ENCODE peak calls at places on chromosomes 6 and 20, in six cellular contexts. M is PC-3, R is MM.1S, J is HCT116, P is SK-N-SH, Z is GM23248. E is an unnamed sample. For H3K36me3 and H3K9me2, the result is how much of the 10 kb centered on the place peaks cover.

GRCh38 chr6:90584636-90585255 is 2.1 kb downstream of the MAP3K7 start:
- DNase-seq in J (no peak), P (no peak), M (no peak), Z (peak), R (no peak), E (peak)

GRCh38 chr20:51554538-51555165 is 12.1 kb upstream of the NFATC2 start:
- DNase-seq in J (no peak), P (no peak), Z (peak), R (no peak), M (peak), E (no peak)

GRCh38 chr20:49418156-49418555 is 64.3 kb downstream of the KCNB1 start:
- DNase-seq in J (no peak), P (no peak), Z (no peak), R (no peak), M (no peak), E (no peak)

GRCh38 chr20:49115565-49115964 is 69.5 kb downstream of the CSE1L start:
- DNase-seq in J (no peak), R (no peak), Z (peak), M (no peak), P (no peak), E (no peak)

GRCh38 chr20:63361507-63362425 is 617 bp upstream of the CHRNA4 start:
- DNase-seq in P (no peak), Z (peak), M (no peak), R (no peak), J (no peak), E (no peak)

GRCh38 chr20:58676161-58676560 is 16.4 kb upstream of the NPEPL1 start:
- DNase-seq in M (no peak), P (no peak), Z (no peak), J (no peak), R (no peak), E (no peak)

GRCh38 chr20:62662422-62662821 is 20.1 kb downstream of the SLCO4A1 start:
- DNase-seq in Z (peak), M (peak), P (no peak), J (no peak), R (no peak), E (no peak)

GRCh38 chr6:89670935-89671565 is 32.5 kb upstream of the LYRM2 start:
- DNase-seq in J (no peak), Z (no peak), R (no peak), M (no peak), P (no peak), E (no peak)

GRCh38 chr20:37989601-37990001 is 43.7 kb downstream of the TTI1 start:
- DNase-seq in Z (no peak), M (peak), P (no peak), R (no peak), J (no peak), E (no peak)

GRCh38 chr20:10985536-10985935 is 311.7 kb upstream of the JAG1 start:
- DNase-seq in R (no peak), J (no peak), Z (peak), P (no peak), M (peak), E (no peak)

GRCh38 chr20:36773123-36773547 is 428 bp downstream of the DSN1 start:
- DNase-seq in M (no peak), J (no peak), R (peak), P (no peak), Z (peak), E (peak)

GRCh38 chr20:33124994-33125393 is 43.0 kb upstream of the BPIFA2 start:
- DNase-seq in M (no peak), Z (no peak), R (no peak), P (no peak), J (no peak), E (no peak)

GRCh38 chr20:35750611-35751010 is 8.6 kb upstream of the RBM39 start:
- DNase-seq in R (no peak), M (no peak), Z (no peak), J (no peak), P (no peak), E (no peak)

GRCh38 chr20:32964575-32964974 is 39.7 kb downstream of the SUN5 start:
- DNase-seq in J (no peak), R (no peak), P (no peak), M (no peak), Z (no peak), E (no peak)

GRCh38 chr6:87481936-87482335 is 9.2 kb downstream of the SLC35A1 start:
- DNase-seq in J (no peak), P (no peak), R (no peak), M (no peak), Z (no peak), E (no peak)

GRCh38 chr20:47949230-47949629 is 163.9 kb upstream of the SULF2 start:
- DNase-seq in P (no peak), R (no peak), M (peak), Z (no peak), J (no peak), E (no peak)

GRCh38 chr6:158586652-158587051 is 26.8 kb downstream of the TMEM181 start:
- DNase-seq in P (no peak), Z (no peak), M (no peak), R (no peak), J (no peak), E (no peak)
- H3K36me3 ChIP-seq in P (half or more), Z (under half), M (under half), R (under half), J (under half), E (half or more)

GRCh38 chr6:2953098-2953497 is 18.3 kb downstream of the SERPINB6 start:
- DNase-seq in M (no peak), R (no peak), J (no peak), Z (no peak), P (no peak), E (no peak)
- H3K9ac ChIP-seq in M (no peak), R (no peak), J (peak), Z (peak), P (no peak), E (peak)

GRCh38 chr6:107539849-107540464 is 50.0 kb downstream of the SOBP start:
- DNase-seq in R (no peak), M (no peak), Z (no peak), J (no peak), P (no peak), E (no peak)
- H3K9me2 ChIP-seq in R (under half), M (under half), Z (under half), J (under half), P (under half), E (under half)

GRCh38 chr6:41074692-41075436 is 2.1 kb downstream of the NFYA start:
- DNase-seq in Z (peak), M (no peak), P (no peak), J (no peak), R (no peak), E (no peak)
- H3K36me3 ChIP-seq in Z (under half), M (under half), P (under half), J (under half), R (under half), E (under half)

DNA sequence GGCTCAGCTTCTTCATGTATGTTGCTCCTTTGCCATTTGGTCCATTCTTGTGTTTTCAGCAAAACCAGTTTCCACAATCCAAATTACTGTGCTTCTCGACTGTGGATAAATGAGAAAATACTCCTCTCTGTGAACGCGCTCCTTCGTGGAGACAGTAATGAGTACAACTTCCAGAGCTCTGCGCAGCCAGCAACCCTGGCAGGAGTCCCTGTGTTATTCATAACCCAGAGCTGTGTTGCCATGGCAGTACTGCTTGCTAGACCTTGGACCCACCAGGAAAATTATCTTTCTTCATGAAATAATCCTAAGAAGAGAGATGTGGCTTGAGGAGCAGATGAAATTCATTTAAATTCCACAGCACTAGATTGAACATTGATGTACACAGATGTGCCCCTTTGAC is 73.7 kb downstream of the SLC22A3 start:
- DNase-seq in M (no peak), R (no peak), J (no peak), Z (peak), P (no peak), E (no peak)
- H3K9ac ChIP-seq in M (no peak), R (no peak), J (no peak), Z (no peak), P (no peak), E (no peak)